ENCODE peak calls at places on chromosomes 6 and 20, in seven cellular contexts. One of them, this sample, is unnamed.

GRCh38 chr20:63505723-63506122 is 6.8 kb upstream of the EEF1A2 start:
- DNase-seq in vagina: no peak
- DNase-seq in IMR-90: no peak
- DNase-seq in CD8-positive, alpha-beta T cell: no peak
- DNase-seq in HepG2: no peak
- DNase-seq in upper lobe of right lung: no peak
- DNase-seq in fibroblast of lung: no peak
- DNase-seq in this sample: no peak

GRCh38 chr20:44728835-44729342 is 13.7 kb downstream of the CCN5 start:
- DNase-seq in IMR-90: peak; percentile 68
- DNase-seq in CD8-positive, alpha-beta T cell: no peak
- DNase-seq in HepG2: no peak
- DNase-seq in vagina: no peak
- DNase-seq in upper lobe of right lung: peak; percentile 88
- DNase-seq in fibroblast of lung: peak; percentile 66
- DNase-seq in this sample: no peak

GRCh38 chr6:36840471-36841461 is 1.5 kb upstream of the CPNE5 start:
- DNase-seq in fibroblast of lung: no peak
- DNase-seq in IMR-90: no peak
- DNase-seq in vagina: no peak
- DNase-seq in CD8-positive, alpha-beta T cell: peak; percentile 46
- DNase-seq in HepG2: peak; percentile 64
- DNase-seq in upper lobe of right lung: no peak
- DNase-seq in this sample: peak; percentile 19

GRCh38 chr20:51009303-51010042 is 13.4 kb downstream of the KCNG1 start:
- DNase-seq in upper lobe of right lung: no peak
- DNase-seq in fibroblast of lung: no peak
- DNase-seq in IMR-90: no peak
- DNase-seq in vagina: no peak
- DNase-seq in CD8-positive, alpha-beta T cell: no peak
- DNase-seq in HepG2: no peak
- DNase-seq in this sample: no peak

GRCh38 chr6:44004136-44004535 is 123.1 kb downstream of the MRPL14 start:
- DNase-seq in CD8-positive, alpha-beta T cell: no peak
- DNase-seq in upper lobe of right lung: no peak
- DNase-seq in HepG2: no peak
- DNase-seq in IMR-90: no peak
- DNase-seq in vagina: no peak
- DNase-seq in fibroblast of lung: no peak
- DNase-seq in this sample: no peak

GRCh38 chr20:11214281-11214680 is 540.5 kb upstream of the JAG1 start:
- DNase-seq in HepG2: no peak
- DNase-seq in CD8-positive, alpha-beta T cell: no peak
- DNase-seq in vagina: no peak
- DNase-seq in upper lobe of right lung: no peak
- DNase-seq in IMR-90: no peak
- DNase-seq in fibroblast of lung: no peak
- DNase-seq in this sample: no peak

GRCh38 chr20:37907677-37908397 is 4.9 kb downstream of the VSTM2L start:
- DNase-seq in vagina: no peak
- DNase-seq in CD8-positive, alpha-beta T cell: no peak
- DNase-seq in fibroblast of lung: peak; percentile 92
- DNase-seq in IMR-90: peak; percentile 42
- DNase-seq in HepG2: no peak
- DNase-seq in upper lobe of right lung: no peak
- DNase-seq in this sample: no peak

GRCh38 chr20:62917720-62918119 is 8.6 kb downstream of the DIDO1 start:
- DNase-seq in IMR-90: no peak
- DNase-seq in CD8-positive, alpha-beta T cell: no peak
- DNase-seq in HepG2: no peak
- DNase-seq in fibroblast of lung: no peak
- DNase-seq in vagina: no peak
- DNase-seq in upper lobe of right lung: no peak
- DNase-seq in this sample: no peak

GRCh38 chr20:8449120-8449519 is 317.1 kb downstream of the PLCB1 start:
- DNase-seq in HepG2: no peak
- DNase-seq in fibroblast of lung: peak; percentile 68
- DNase-seq in CD8-positive, alpha-beta T cell: no peak
- DNase-seq in IMR-90: peak; percentile 28
- DNase-seq in upper lobe of right lung: no peak
- DNase-seq in vagina: no peak
- DNase-seq in this sample: no peak

GRCh38 chr20:8438748-8439147 is 306.7 kb downstream of the PLCB1 start:
- DNase-seq in vagina: no peak
- DNase-seq in CD8-positive, alpha-beta T cell: no peak
- DNase-seq in upper lobe of right lung: no peak
- DNase-seq in IMR-90: no peak
- DNase-seq in fibroblast of lung: no peak
- DNase-seq in HepG2: no peak
- DNase-seq in this sample: no peak

GRCh38 chr20:8447262-8448120 is 315.4 kb downstream of the PLCB1 start:
- DNase-seq in IMR-90: no peak
- DNase-seq in CD8-positive, alpha-beta T cell: no peak
- DNase-seq in HepG2: peak; percentile 71
- DNase-seq in vagina: no peak
- DNase-seq in fibroblast of lung: no peak
- DNase-seq in upper lobe of right lung: no peak
- DNase-seq in this sample: no peak

GRCh38 chr20:8443464-8444072 is 311.5 kb downstream of the PLCB1 start:
- DNase-seq in vagina: no peak
- DNase-seq in CD8-positive, alpha-beta T cell: no peak
- DNase-seq in fibroblast of lung: no peak
- DNase-seq in upper lobe of right lung: no peak
- DNase-seq in HepG2: no peak
- DNase-seq in IMR-90: no peak
- DNase-seq in this sample: no peak
- TF ChIP-seq CTCF in vagina: no peak
- TF ChIP-seq CTCF in CD8-positive, alpha-beta T cell: no peak
- TF ChIP-seq CTCF in fibroblast of lung: no peak
- TF ChIP-seq CTCF in upper lobe of right lung: peak; percentile 7
- TF ChIP-seq CTCF in HepG2: no peak
- TF ChIP-seq CTCF in IMR-90: no peak
- TF ChIP-seq CTCF in this sample: no peak

GRCh38 chr6:31465718-31466117 is 32.2 kb upstream of the MICB start:
- DNase-seq in upper lobe of right lung: no peak
- DNase-seq in CD8-positive, alpha-beta T cell: no peak
- DNase-seq in vagina: peak; percentile 5
- DNase-seq in HepG2: no peak
- DNase-seq in fibroblast of lung: no peak
- DNase-seq in IMR-90: no peak
- DNase-seq in this sample: no peak

GRCh38 chr6:31462964-31463940 is 34.7 kb upstream of the MICB start:
- DNase-seq in IMR-90: peak; percentile 60
- DNase-seq in fibroblast of lung: peak; percentile 73
- DNase-seq in CD8-positive, alpha-beta T cell: peak; percentile 90
- DNase-seq in upper lobe of right lung: peak; percentile 89
- DNase-seq in HepG2: peak; percentile 92
- DNase-seq in vagina: peak; percentile 94
- DNase-seq in this sample: peak; percentile 86

GRCh38 chr6:31466466-31466865 is 31.5 kb upstream of the MICB start:
- DNase-seq in HepG2: no peak
- DNase-seq in vagina: peak; percentile 52
- DNase-seq in CD8-positive, alpha-beta T cell: no peak
- DNase-seq in upper lobe of right lung: no peak
- DNase-seq in IMR-90: no peak
- DNase-seq in fibroblast of lung: no peak
- DNase-seq in this sample: no peak

GRCh38 chr6:31465185-31465536 is 32.8 kb upstream of the MICB start:
- DNase-seq in CD8-positive, alpha-beta T cell: no peak
- DNase-seq in upper lobe of right lung: no peak
- DNase-seq in vagina: peak; percentile 78
- DNase-seq in IMR-90: no peak
- DNase-seq in HepG2: no peak
- DNase-seq in fibroblast of lung: no peak
- DNase-seq in this sample: no peak

DNA sequence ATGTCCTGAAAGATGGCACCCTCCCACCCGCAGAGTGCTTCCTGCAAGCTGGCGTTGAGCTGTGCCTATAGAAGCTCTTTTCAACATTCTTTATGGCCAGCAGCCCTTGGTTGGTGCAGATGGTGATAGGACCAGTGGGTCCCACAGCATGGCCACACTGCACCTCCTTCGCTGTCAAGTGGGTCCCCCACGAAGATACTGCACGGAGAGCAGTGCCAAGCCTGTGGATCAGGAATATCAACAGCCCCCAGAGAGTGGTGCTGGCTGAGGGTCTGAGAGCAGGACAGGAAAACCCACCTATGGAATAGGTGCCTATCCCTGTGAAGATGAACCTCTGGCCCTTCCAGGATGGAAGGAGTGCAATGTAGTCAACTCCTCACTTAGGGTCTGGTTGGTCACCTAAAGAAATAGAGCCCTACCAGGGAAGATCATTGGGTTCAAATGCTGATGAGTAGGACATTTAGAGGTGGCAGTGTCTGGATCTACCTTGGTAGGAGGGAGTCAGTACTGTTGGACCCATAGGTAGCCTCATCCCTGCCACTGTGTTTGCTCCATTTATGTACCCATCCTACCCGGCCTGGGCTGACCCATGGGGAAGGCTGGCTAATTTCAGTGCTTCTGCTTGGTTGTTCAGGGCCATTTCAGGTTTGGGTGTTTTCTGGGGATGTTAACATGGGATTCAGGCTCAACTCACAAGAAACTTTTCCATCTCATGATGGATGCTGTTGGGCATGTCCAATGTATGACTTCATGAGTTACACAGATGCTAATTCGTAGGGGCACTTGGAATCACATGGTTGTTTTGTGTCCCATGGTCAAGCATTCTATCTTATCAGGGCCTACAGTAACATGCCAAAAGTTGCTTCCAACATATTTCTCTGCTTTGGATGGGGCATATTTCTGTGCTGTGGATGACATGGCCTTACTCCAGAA is 33.4 kb upstream of the MICB start:
- DNase-seq in IMR-90: no peak
- DNase-seq in fibroblast of lung: no peak
- DNase-seq in vagina: peak; percentile 75
- DNase-seq in HepG2: no peak
- DNase-seq in CD8-positive, alpha-beta T cell: no peak
- DNase-seq in upper lobe of right lung: no peak
- DNase-seq in this sample: no peak
- H3K4me3 ChIP-seq in IMR-90: no peak overlapping the region
- H3K4me3 ChIP-seq in fibroblast of lung: no peak overlapping the region
- H3K4me3 ChIP-seq in vagina: no peak overlapping the region
- H3K4me3 ChIP-seq in HepG2: no peak overlapping the region
- H3K4me3 ChIP-seq in CD8-positive, alpha-beta T cell: peak overlapping the region; percentile 82
- H3K4me3 ChIP-seq in upper lobe of right lung: peak overlapping the region; percentile 71
- H3K4me3 ChIP-seq in this sample: peak overlapping the region; percentile 97

DNA sequence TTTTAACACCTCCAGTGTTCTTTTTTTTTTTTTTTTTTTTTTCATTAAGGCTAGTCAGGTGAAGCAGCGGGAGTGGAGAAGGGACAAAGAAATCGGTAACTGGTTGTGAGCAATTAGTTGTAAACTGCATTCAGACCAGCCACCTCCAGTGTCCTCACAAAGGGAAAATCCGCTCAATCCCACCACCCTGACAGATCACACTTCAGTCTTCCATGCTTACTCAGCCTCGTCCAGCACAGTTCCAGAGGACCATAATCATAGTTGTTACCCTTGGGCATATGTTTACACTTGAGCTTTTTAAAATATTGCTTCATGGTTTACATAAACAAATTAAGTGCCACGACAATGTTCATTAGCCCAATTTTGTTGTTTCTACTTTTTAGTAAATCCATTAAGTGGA is 10.2 kb downstream of the DYNLRB1 start:
- DNase-seq in HepG2: no peak
- DNase-seq in CD8-positive, alpha-beta T cell: no peak
- DNase-seq in vagina: no peak
- DNase-seq in fibroblast of lung: peak; percentile 15
- DNase-seq in IMR-90: peak; percentile 33
- DNase-seq in upper lobe of right lung: no peak
- DNase-seq in this sample: no peak
- H3K36me3 ChIP-seq in HepG2: peaks cover 54% of the 10 kb centered on the region
- H3K36me3 ChIP-seq in CD8-positive, alpha-beta T cell: peaks cover 47% of the 10 kb centered on the region
- H3K36me3 ChIP-seq in vagina: peaks cover 38% of the 10 kb centered on the region
- H3K36me3 ChIP-seq in fibroblast of lung: peaks cover 15% of the 10 kb centered on the region
- H3K36me3 ChIP-seq in IMR-90: peaks cover 46% of the 10 kb centered on the region
- H3K36me3 ChIP-seq in upper lobe of right lung: peaks cover 54% of the 10 kb centered on the region
- H3K36me3 ChIP-seq in this sample: peaks cover 25% of the 10 kb centered on the region

DNA sequence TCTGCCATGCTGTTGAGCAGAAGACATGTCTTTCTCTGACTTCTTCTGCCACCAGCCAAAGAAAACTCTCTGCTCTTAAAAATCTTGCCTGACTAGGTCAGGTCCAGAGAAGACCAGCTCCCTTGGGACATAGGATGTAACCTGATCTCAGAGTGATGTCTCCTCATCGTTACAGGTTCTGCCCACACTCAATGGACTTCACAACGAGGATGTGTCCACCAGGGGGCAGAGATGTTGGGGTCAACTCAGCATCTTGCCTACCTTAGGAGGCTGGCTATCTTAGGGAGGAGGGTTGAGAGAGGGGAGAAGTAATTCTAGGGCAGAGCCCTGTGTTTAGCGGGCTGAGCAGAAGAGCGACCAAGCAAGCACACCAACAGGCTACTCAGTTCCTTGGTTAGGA is 207.6 kb upstream of the CDH4 start:
- DNase-seq in upper lobe of right lung: no peak
- DNase-seq in vagina: no peak
- DNase-seq in HepG2: no peak
- DNase-seq in fibroblast of lung: no peak
- DNase-seq in CD8-positive, alpha-beta T cell: no peak
- DNase-seq in IMR-90: no peak
- DNase-seq in this sample: no peak
- TF ChIP-seq CTCF in upper lobe of right lung: no peak
- TF ChIP-seq CTCF in vagina: no peak
- TF ChIP-seq CTCF in HepG2: peak; percentile 15
- TF ChIP-seq CTCF in fibroblast of lung: peak; percentile 9
- TF ChIP-seq CTCF in CD8-positive, alpha-beta T cell: no peak
- TF ChIP-seq CTCF in IMR-90: no peak
- TF ChIP-seq CTCF in this sample: no peak

DNA sequence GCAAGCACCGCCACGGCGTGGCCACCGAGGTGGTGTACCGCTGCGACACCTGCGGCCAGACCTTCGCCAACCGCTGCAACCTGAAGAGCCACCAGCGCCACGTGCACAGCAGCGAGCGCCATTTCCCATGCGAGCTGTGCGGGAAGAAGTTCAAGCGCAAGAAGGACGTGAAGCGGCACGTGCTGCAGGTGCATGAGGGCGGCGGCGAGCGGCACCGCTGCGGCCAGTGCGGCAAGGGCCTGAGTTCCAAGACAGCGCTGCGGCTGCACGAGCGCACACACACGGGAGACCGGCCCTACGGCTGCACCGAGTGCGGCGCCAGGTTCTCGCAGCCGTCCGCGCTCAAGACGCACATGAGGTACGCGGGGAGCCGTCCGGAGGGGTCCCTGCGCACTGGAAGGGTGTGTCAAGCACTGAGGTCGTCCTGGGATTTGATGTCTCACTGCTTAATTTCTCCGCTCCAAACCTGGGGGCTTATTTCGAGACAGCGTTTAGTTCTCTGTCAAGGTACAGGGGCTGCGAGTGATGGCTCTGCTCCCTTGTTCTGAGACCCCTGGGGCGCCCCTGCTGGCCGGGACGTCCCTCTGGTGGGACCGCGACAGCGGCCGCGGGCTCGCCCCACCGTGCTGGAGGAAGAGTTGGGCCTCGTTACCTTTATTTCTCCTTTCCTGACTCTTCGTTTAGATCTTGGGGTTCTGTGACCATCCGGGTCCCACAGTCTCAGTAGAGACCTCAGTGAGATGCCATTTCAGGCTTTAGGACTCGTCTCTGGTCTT is 3.6 kb downstream of the GZF1 start:
- DNase-seq in upper lobe of right lung: no peak
- DNase-seq in fibroblast of lung: no peak
- DNase-seq in IMR-90: no peak
- DNase-seq in CD8-positive, alpha-beta T cell: no peak
- DNase-seq in HepG2: no peak
- DNase-seq in vagina: no peak
- DNase-seq in this sample: no peak
- H3K4me3 ChIP-seq in upper lobe of right lung: no peak overlapping the region
- H3K4me3 ChIP-seq in fibroblast of lung: no peak overlapping the region
- H3K4me3 ChIP-seq in IMR-90: no peak overlapping the region
- H3K4me3 ChIP-seq in CD8-positive, alpha-beta T cell: no peak overlapping the region
- H3K4me3 ChIP-seq in HepG2: no peak overlapping the region
- H3K4me3 ChIP-seq in vagina: no peak overlapping the region
- H3K4me3 ChIP-seq in this sample: no peak overlapping the region